ENCODE peak calls at places on chromosome 15, in six cellular contexts. One of them, this sample, is unnamed. For H3K9me3, the result is how much of the 10 kb centered on the place peaks cover.

GRCh38 chr15:79185199-79185598 is 94.6 kb upstream of the RASGRF1 start:
- DNase-seq in CD4-positive, CD25-positive, alpha-beta regulatory T cell: no peak
- DNase-seq in IMR-90: no peak
- DNase-seq in sigmoid colon: no peak
- DNase-seq in AG04450: no peak
- DNase-seq in effector memory CD4-positive, alpha-beta T cell: no peak
- DNase-seq in this sample: no peak

GRCh38 chr15:71607383-71607782 is 203.0 kb upstream of the NR2E3 start:
- DNase-seq in CD4-positive, CD25-positive, alpha-beta regulatory T cell: no peak
- DNase-seq in IMR-90: no peak
- DNase-seq in sigmoid colon: no peak
- DNase-seq in AG04450: no peak
- DNase-seq in effector memory CD4-positive, alpha-beta T cell: no peak
- DNase-seq in this sample: no peak

GRCh38 chr15:96381463-96381862 is 51.0 kb downstream of the NR2F2 start:
- DNase-seq in CD4-positive, CD25-positive, alpha-beta regulatory T cell: no peak
- DNase-seq in IMR-90: no peak
- DNase-seq in sigmoid colon: no peak
- DNase-seq in AG04450: no peak
- DNase-seq in effector memory CD4-positive, alpha-beta T cell: no peak
- DNase-seq in this sample: no peak

GRCh38 chr15:94306700-94307650 is 75.6 kb downstream of the MCTP2 start:
- DNase-seq in CD4-positive, CD25-positive, alpha-beta regulatory T cell: no peak
- DNase-seq in IMR-90: peak
- DNase-seq in sigmoid colon: no peak
- DNase-seq in AG04450: no peak
- DNase-seq in effector memory CD4-positive, alpha-beta T cell: no peak
- DNase-seq in this sample: no peak

GRCh38 chr15:74453925-74454763 is 6.8 kb downstream of the UBL7 start:
- DNase-seq in CD4-positive, CD25-positive, alpha-beta regulatory T cell: no peak
- DNase-seq in IMR-90: peak
- DNase-seq in sigmoid colon: no peak
- DNase-seq in AG04450: no peak
- DNase-seq in effector memory CD4-positive, alpha-beta T cell: no peak
- DNase-seq in this sample: no peak

GRCh38 chr15:63136742-63137141 is 15.1 kb downstream of the LACTB start:
- DNase-seq in CD4-positive, CD25-positive, alpha-beta regulatory T cell: no peak
- DNase-seq in IMR-90: peak
- DNase-seq in sigmoid colon: no peak
- DNase-seq in AG04450: no peak
- DNase-seq in effector memory CD4-positive, alpha-beta T cell: no peak
- DNase-seq in this sample: no peak

GRCh38 chr15:67512933-67513714 is 7.8 kb upstream of the C15orf61 start:
- DNase-seq in CD4-positive, CD25-positive, alpha-beta regulatory T cell: no peak
- DNase-seq in IMR-90: no peak
- DNase-seq in sigmoid colon: no peak
- DNase-seq in AG04450: no peak
- DNase-seq in effector memory CD4-positive, alpha-beta T cell: no peak
- DNase-seq in this sample: no peak

GRCh38 chr15:32053717-32054116 is 23.4 kb downstream of the CHRNA7 start:
- DNase-seq in CD4-positive, CD25-positive, alpha-beta regulatory T cell: no peak
- DNase-seq in IMR-90: no peak
- DNase-seq in sigmoid colon: no peak
- DNase-seq in AG04450: no peak
- DNase-seq in effector memory CD4-positive, alpha-beta T cell: no peak
- DNase-seq in this sample: no peak

GRCh38 chr15:38325290-38325990 is 72.8 kb downstream of the SPRED1 start:
- DNase-seq in CD4-positive, CD25-positive, alpha-beta regulatory T cell: no peak
- DNase-seq in IMR-90: peak
- DNase-seq in sigmoid colon: no peak
- DNase-seq in AG04450: no peak
- DNase-seq in effector memory CD4-positive, alpha-beta T cell: no peak
- DNase-seq in this sample: no peak

GRCh38 chr15:56916825-56917477 is 1.5 kb upstream of the TCF12 start:
- DNase-seq in CD4-positive, CD25-positive, alpha-beta regulatory T cell: no peak
- DNase-seq in IMR-90: no peak
- DNase-seq in sigmoid colon: no peak
- DNase-seq in AG04450: no peak
- DNase-seq in effector memory CD4-positive, alpha-beta T cell: no peak
- DNase-seq in this sample: no peak

GRCh38 chr15:43977072-43977884 is 150.5 kb downstream of the WDR76 start:
- DNase-seq in CD4-positive, CD25-positive, alpha-beta regulatory T cell: no peak
- DNase-seq in IMR-90: no peak
- DNase-seq in sigmoid colon: no peak
- DNase-seq in AG04450: no peak
- DNase-seq in effector memory CD4-positive, alpha-beta T cell: no peak
- DNase-seq in this sample: no peak

GRCh38 chr15:60871731-60872130 is 357.4 kb downstream of the RORA start:
- DNase-seq in CD4-positive, CD25-positive, alpha-beta regulatory T cell: no peak
- DNase-seq in IMR-90: peak
- DNase-seq in sigmoid colon: no peak
- DNase-seq in AG04450: no peak
- DNase-seq in effector memory CD4-positive, alpha-beta T cell: no peak
- DNase-seq in this sample: no peak

GRCh38 chr15:39859609-39860008 is 60.5 kb downstream of the GPR176 start:
- DNase-seq in CD4-positive, CD25-positive, alpha-beta regulatory T cell: no peak
- DNase-seq in IMR-90: no peak
- DNase-seq in sigmoid colon: no peak
- DNase-seq in AG04450: no peak
- DNase-seq in effector memory CD4-positive, alpha-beta T cell: no peak
- DNase-seq in this sample: no peak

GRCh38 chr15:96314508-96314907 is 16.0 kb upstream of the NR2F2 start:
- DNase-seq in CD4-positive, CD25-positive, alpha-beta regulatory T cell: no peak
- DNase-seq in IMR-90: no peak
- DNase-seq in sigmoid colon: no peak
- DNase-seq in AG04450: no peak
- DNase-seq in effector memory CD4-positive, alpha-beta T cell: no peak
- DNase-seq in this sample: no peak

GRCh38 chr15:69562564-69562963 is 109.9 kb downstream of the RPLP1 start:
- DNase-seq in CD4-positive, CD25-positive, alpha-beta regulatory T cell: no peak
- DNase-seq in IMR-90: no peak
- DNase-seq in sigmoid colon: no peak
- DNase-seq in AG04450: no peak
- DNase-seq in effector memory CD4-positive, alpha-beta T cell: no peak
- DNase-seq in this sample: no peak

GRCh38 chr15:93066834-93067648 is 22.0 kb downstream of the RGMA start:
- DNase-seq in CD4-positive, CD25-positive, alpha-beta regulatory T cell: no peak
- DNase-seq in IMR-90: no peak
- DNase-seq in sigmoid colon: no peak
- DNase-seq in AG04450: no peak
- DNase-seq in effector memory CD4-positive, alpha-beta T cell: no peak
- DNase-seq in this sample: no peak

GRCh38 chr15:75544273-75544862 is 34.7 kb downstream of the PTPN9 start:
- DNase-seq in CD4-positive, CD25-positive, alpha-beta regulatory T cell: no peak
- DNase-seq in IMR-90: no peak
- DNase-seq in sigmoid colon: no peak
- DNase-seq in AG04450: no peak
- DNase-seq in effector memory CD4-positive, alpha-beta T cell: no peak
- DNase-seq in this sample: no peak

GRCh38 chr15:27722102-27722501 is 377.0 kb downstream of the OCA2 start:
- DNase-seq in CD4-positive, CD25-positive, alpha-beta regulatory T cell: no peak
- DNase-seq in IMR-90: no peak
- DNase-seq in sigmoid colon: no peak
- DNase-seq in AG04450: no peak
- DNase-seq in effector memory CD4-positive, alpha-beta T cell: no peak
- DNase-seq in this sample: no peak

GRCh38 chr15:25775317-25775912 is 87.7 kb downstream of the ATP10A start:
- DNase-seq in CD4-positive, CD25-positive, alpha-beta regulatory T cell: no peak
- DNase-seq in IMR-90: peak
- DNase-seq in sigmoid colon: no peak
- DNase-seq in AG04450: no peak
- DNase-seq in effector memory CD4-positive, alpha-beta T cell: no peak
- DNase-seq in this sample: no peak

GRCh38 chr15:97235285-97235985 is 725.1 kb upstream of the ARRDC4 start:
- DNase-seq in CD4-positive, CD25-positive, alpha-beta regulatory T cell: peak
- DNase-seq in IMR-90: peak
- DNase-seq in sigmoid colon: no peak
- DNase-seq in AG04450: no peak
- DNase-seq in effector memory CD4-positive, alpha-beta T cell: no peak
- DNase-seq in this sample: no peak

GRCh38 chr15:31372635-31373091 is 46.0 kb downstream of the KLF13 start:
- DNase-seq in CD4-positive, CD25-positive, alpha-beta regulatory T cell: no peak
- DNase-seq in IMR-90: peak
- DNase-seq in sigmoid colon: peak
- DNase-seq in AG04450: peak
- DNase-seq in effector memory CD4-positive, alpha-beta T cell: no peak
- DNase-seq in this sample: no peak

GRCh38 chr15:101372149-101372577 is 77.1 kb upstream of the SNRPA1 start:
- DNase-seq in CD4-positive, CD25-positive, alpha-beta regulatory T cell: no peak
- DNase-seq in IMR-90: peak
- DNase-seq in sigmoid colon: peak
- DNase-seq in AG04450: peak
- DNase-seq in effector memory CD4-positive, alpha-beta T cell: no peak
- DNase-seq in this sample: no peak

GRCh38 chr15:78454992-78455391 is 17.0 kb downstream of the IREB2 start:
- DNase-seq in CD4-positive, CD25-positive, alpha-beta regulatory T cell: no peak
- DNase-seq in IMR-90: no peak
- DNase-seq in sigmoid colon: no peak
- DNase-seq in AG04450: no peak
- DNase-seq in effector memory CD4-positive, alpha-beta T cell: no peak
- DNase-seq in this sample: no peak

GRCh38 chr15:26295331-26295730 is 432.2 kb upstream of the ATP10A start:
- DNase-seq in CD4-positive, CD25-positive, alpha-beta regulatory T cell: no peak
- DNase-seq in IMR-90: no peak
- DNase-seq in sigmoid colon: no peak
- DNase-seq in AG04450: no peak
- DNase-seq in effector memory CD4-positive, alpha-beta T cell: no peak
- DNase-seq in this sample: no peak

GRCh38 chr15:66835558-66835878 is 133.5 kb downstream of the SMAD6 start:
- DNase-seq in CD4-positive, CD25-positive, alpha-beta regulatory T cell: no peak
- DNase-seq in IMR-90: peak
- DNase-seq in sigmoid colon: no peak
- DNase-seq in AG04450: no peak
- DNase-seq in effector memory CD4-positive, alpha-beta T cell: no peak
- DNase-seq in this sample: no peak

GRCh38 chr15:59622289-59622688 is 10.7 kb downstream of the GCNT3 start:
- DNase-seq in CD4-positive, CD25-positive, alpha-beta regulatory T cell: no peak
- DNase-seq in IMR-90: peak
- DNase-seq in sigmoid colon: no peak
- DNase-seq in AG04450: no peak
- DNase-seq in effector memory CD4-positive, alpha-beta T cell: no peak
- DNase-seq in this sample: no peak

GRCh38 chr15:79086814-79087213 is 3.8 kb downstream of the RASGRF1 start:
- DNase-seq in CD4-positive, CD25-positive, alpha-beta regulatory T cell: no peak
- DNase-seq in IMR-90: no peak
- DNase-seq in sigmoid colon: no peak
- DNase-seq in AG04450: no peak
- DNase-seq in effector memory CD4-positive, alpha-beta T cell: no peak
- DNase-seq in this sample: no peak

GRCh38 chr15:25249236-25250010 is 189.4 kb downstream of the UBE3A start:
- DNase-seq in CD4-positive, CD25-positive, alpha-beta regulatory T cell: no peak
- DNase-seq in IMR-90: no peak
- DNase-seq in sigmoid colon: no peak
- DNase-seq in AG04450: no peak
- DNase-seq in effector memory CD4-positive, alpha-beta T cell: no peak
- DNase-seq in this sample: no peak

GRCh38 chr15:69729167-69729748 is 276.6 kb downstream of the RPLP1 start:
- DNase-seq in CD4-positive, CD25-positive, alpha-beta regulatory T cell: peak
- DNase-seq in IMR-90: peak
- DNase-seq in sigmoid colon: no peak
- DNase-seq in AG04450: no peak
- DNase-seq in effector memory CD4-positive, alpha-beta T cell: peak
- DNase-seq in this sample: no peak

GRCh38 chr15:67794832-67795574 is 30.3 kb upstream of the SKOR1 start:
- DNase-seq in CD4-positive, CD25-positive, alpha-beta regulatory T cell: no peak
- DNase-seq in IMR-90: no peak
- DNase-seq in sigmoid colon: no peak
- DNase-seq in AG04450: no peak
- DNase-seq in effector memory CD4-positive, alpha-beta T cell: no peak
- DNase-seq in this sample: no peak

GRCh38 chr15:92915766-92916435 is 15.8 kb downstream of the CHD2 start:
- DNase-seq in CD4-positive, CD25-positive, alpha-beta regulatory T cell: no peak
- DNase-seq in IMR-90: peak
- DNase-seq in sigmoid colon: no peak
- DNase-seq in AG04450: no peak
- DNase-seq in effector memory CD4-positive, alpha-beta T cell: no peak
- DNase-seq in this sample: no peak

GRCh38 chr15:52086001-52086786 is 26.4 kb downstream of the BCL2L10 start:
- DNase-seq in CD4-positive, CD25-positive, alpha-beta regulatory T cell: no peak
- DNase-seq in IMR-90: no peak
- DNase-seq in sigmoid colon: no peak
- DNase-seq in AG04450: no peak
- DNase-seq in effector memory CD4-positive, alpha-beta T cell: no peak
- DNase-seq in this sample: no peak
- H3K4me3 ChIP-seq in CD4-positive, CD25-positive, alpha-beta regulatory T cell: no peak
- H3K4me3 ChIP-seq in IMR-90: no peak
- H3K4me3 ChIP-seq in sigmoid colon: no peak
- H3K4me3 ChIP-seq in AG04450: no peak
- H3K4me3 ChIP-seq in effector memory CD4-positive, alpha-beta T cell: no peak
- H3K4me3 ChIP-seq in this sample: no peak

GRCh38 chr15:20272422-20273184 is 269.0 kb downstream of the GOLGA6L6 start:
- DNase-seq in CD4-positive, CD25-positive, alpha-beta regulatory T cell: no peak
- DNase-seq in IMR-90: no peak
- DNase-seq in sigmoid colon: no peak
- DNase-seq in AG04450: no peak
- DNase-seq in effector memory CD4-positive, alpha-beta T cell: no peak
- DNase-seq in this sample: no peak
- H3K9me3 ChIP-seq in CD4-positive, CD25-positive, alpha-beta regulatory T cell: under half
- H3K9me3 ChIP-seq in IMR-90: half or more
- H3K9me3 ChIP-seq in sigmoid colon: under half
- H3K9me3 ChIP-seq in AG04450: half or more
- H3K9me3 ChIP-seq in effector memory CD4-positive, alpha-beta T cell: under half
- H3K9me3 ChIP-seq in this sample: under half

GRCh38 chr15:42577514-42578031 is 2.2 kb downstream of the STARD9 start:
- DNase-seq in CD4-positive, CD25-positive, alpha-beta regulatory T cell: no peak
- DNase-seq in IMR-90: peak
- DNase-seq in sigmoid colon: no peak
- DNase-seq in AG04450: no peak
- DNase-seq in effector memory CD4-positive, alpha-beta T cell: no peak
- DNase-seq in this sample: no peak

GRCh38 chr15:42578984-42579537 is 3.7 kb downstream of the STARD9 start:
- DNase-seq in CD4-positive, CD25-positive, alpha-beta regulatory T cell: no peak
- DNase-seq in IMR-90: no peak
- DNase-seq in sigmoid colon: no peak
- DNase-seq in AG04450: no peak
- DNase-seq in effector memory CD4-positive, alpha-beta T cell: no peak
- DNase-seq in this sample: no peak

GRCh38 chr15:42581272-42581730 is 5.9 kb downstream of the STARD9 start:
- DNase-seq in CD4-positive, CD25-positive, alpha-beta regulatory T cell: peak
- DNase-seq in IMR-90: peak
- DNase-seq in sigmoid colon: peak
- DNase-seq in AG04450: no peak
- DNase-seq in effector memory CD4-positive, alpha-beta T cell: peak
- DNase-seq in this sample: peak

GRCh38 chr15:42584031-42584765 is 8.8 kb downstream of the STARD9 start:
- DNase-seq in CD4-positive, CD25-positive, alpha-beta regulatory T cell: no peak
- DNase-seq in IMR-90: peak
- DNase-seq in sigmoid colon: no peak
- DNase-seq in AG04450: no peak
- DNase-seq in effector memory CD4-positive, alpha-beta T cell: no peak
- DNase-seq in this sample: no peak

GRCh38 chr15:42582569-42583235 is 7.3 kb downstream of the STARD9 start:
- DNase-seq in CD4-positive, CD25-positive, alpha-beta regulatory T cell: no peak
- DNase-seq in IMR-90: no peak
- DNase-seq in sigmoid colon: no peak
- DNase-seq in AG04450: no peak
- DNase-seq in effector memory CD4-positive, alpha-beta T cell: no peak
- DNase-seq in this sample: no peak
- H3K4me3 ChIP-seq in CD4-positive, CD25-positive, alpha-beta regulatory T cell: no peak
- H3K4me3 ChIP-seq in IMR-90: no peak
- H3K4me3 ChIP-seq in sigmoid colon: peak
- H3K4me3 ChIP-seq in AG04450: no peak
- H3K4me3 ChIP-seq in effector memory CD4-positive, alpha-beta T cell: no peak
- H3K4me3 ChIP-seq in this sample: no peak

GRCh38 chr15:99574048-99574447 is 8.3 kb downstream of the MEF2A start:
- DNase-seq in CD4-positive, CD25-positive, alpha-beta regulatory T cell: no peak
- DNase-seq in IMR-90: no peak
- DNase-seq in sigmoid colon: no peak
- DNase-seq in AG04450: no peak
- DNase-seq in effector memory CD4-positive, alpha-beta T cell: no peak
- DNase-seq in this sample: no peak
- H3K9me3 ChIP-seq in CD4-positive, CD25-positive, alpha-beta regulatory T cell: under half
- H3K9me3 ChIP-seq in IMR-90: under half
- H3K9me3 ChIP-seq in sigmoid colon: under half
- H3K9me3 ChIP-seq in AG04450: under half
- H3K9me3 ChIP-seq in effector memory CD4-positive, alpha-beta T cell: under half
- H3K9me3 ChIP-seq in this sample: under half

This sample was measured in esophagus squamous epithelium.